ENCODE peak calls at places on chromosome 9, in seven cellular contexts. One of them, this sample, is unnamed.

GRCh38 chr9:134025606-134026541 is 593 bp downstream of the BRD3OS start:
- DNase-seq in thyroid gland: peak; percentile 51
- DNase-seq in tibial nerve: no peak
- DNase-seq in transverse colon: peak; percentile 45
- DNase-seq in adrenal gland: peak; percentile 67
- DNase-seq in AG10803: peak; percentile 40
- DNase-seq in IMR-90: peak; percentile 41
- DNase-seq in this sample: peak; percentile 48

GRCh38 chr9:115810166-115810565 is 343.4 kb upstream of the PAPPA start:
- DNase-seq in thyroid gland: no peak
- DNase-seq in tibial nerve: no peak
- DNase-seq in transverse colon: no peak
- DNase-seq in adrenal gland: no peak
- DNase-seq in AG10803: no peak
- DNase-seq in IMR-90: no peak
- DNase-seq in this sample: peak; percentile 16

GRCh38 chr9:84140535-84141101 is 160.0 kb downstream of the RMI1 start:
- DNase-seq in thyroid gland: peak; percentile 48
- DNase-seq in tibial nerve: no peak
- DNase-seq in transverse colon: peak; percentile 74
- DNase-seq in adrenal gland: no peak
- DNase-seq in AG10803: no peak
- DNase-seq in IMR-90: peak; percentile 18
- DNase-seq in this sample: no peak

GRCh38 chr9:16092627-16093091 is 539.8 kb downstream of the CCDC171 start:
- DNase-seq in thyroid gland: no peak
- DNase-seq in tibial nerve: peak; percentile 30
- DNase-seq in transverse colon: no peak
- DNase-seq in adrenal gland: no peak
- DNase-seq in AG10803: no peak
- DNase-seq in IMR-90: no peak
- DNase-seq in this sample: peak; percentile 38

GRCh38 chr9:15873573-15874177 is 320.8 kb downstream of the CCDC171 start:
- DNase-seq in thyroid gland: no peak
- DNase-seq in tibial nerve: no peak
- DNase-seq in transverse colon: no peak
- DNase-seq in adrenal gland: no peak
- DNase-seq in AG10803: peak; percentile 66
- DNase-seq in IMR-90: peak; percentile 74
- DNase-seq in this sample: peak; percentile 86

GRCh38 chr9:12272471-12273072 is 420.6 kb upstream of the TYRP1 start:
- DNase-seq in thyroid gland: no peak
- DNase-seq in tibial nerve: no peak
- DNase-seq in transverse colon: no peak
- DNase-seq in adrenal gland: no peak
- DNase-seq in AG10803: no peak
- DNase-seq in IMR-90: no peak
- DNase-seq in this sample: no peak

GRCh38 chr9:36873247-36873875 is 160.7 kb downstream of the PAX5 start:
- DNase-seq in thyroid gland: peak; percentile 58
- DNase-seq in tibial nerve: peak; percentile 20
- DNase-seq in transverse colon: peak; percentile 81
- DNase-seq in adrenal gland: peak; percentile 80
- DNase-seq in AG10803: peak; percentile 47
- DNase-seq in IMR-90: peak; percentile 49
- DNase-seq in this sample: peak; percentile 68

GRCh38 chr9:108654566-108654965 is 201.2 kb downstream of the ACTL7B start:
- DNase-seq in thyroid gland: no peak
- DNase-seq in tibial nerve: no peak
- DNase-seq in transverse colon: no peak
- DNase-seq in adrenal gland: no peak
- DNase-seq in AG10803: peak; percentile 42
- DNase-seq in IMR-90: no peak
- DNase-seq in this sample: peak; percentile 18

GRCh38 chr9:84779892-84780291 is 110.4 kb downstream of the NTRK2 start:
- DNase-seq in thyroid gland: no peak
- DNase-seq in tibial nerve: no peak
- DNase-seq in transverse colon: no peak
- DNase-seq in adrenal gland: no peak
- DNase-seq in AG10803: peak; percentile 19
- DNase-seq in IMR-90: no peak
- DNase-seq in this sample: no peak

DNA sequence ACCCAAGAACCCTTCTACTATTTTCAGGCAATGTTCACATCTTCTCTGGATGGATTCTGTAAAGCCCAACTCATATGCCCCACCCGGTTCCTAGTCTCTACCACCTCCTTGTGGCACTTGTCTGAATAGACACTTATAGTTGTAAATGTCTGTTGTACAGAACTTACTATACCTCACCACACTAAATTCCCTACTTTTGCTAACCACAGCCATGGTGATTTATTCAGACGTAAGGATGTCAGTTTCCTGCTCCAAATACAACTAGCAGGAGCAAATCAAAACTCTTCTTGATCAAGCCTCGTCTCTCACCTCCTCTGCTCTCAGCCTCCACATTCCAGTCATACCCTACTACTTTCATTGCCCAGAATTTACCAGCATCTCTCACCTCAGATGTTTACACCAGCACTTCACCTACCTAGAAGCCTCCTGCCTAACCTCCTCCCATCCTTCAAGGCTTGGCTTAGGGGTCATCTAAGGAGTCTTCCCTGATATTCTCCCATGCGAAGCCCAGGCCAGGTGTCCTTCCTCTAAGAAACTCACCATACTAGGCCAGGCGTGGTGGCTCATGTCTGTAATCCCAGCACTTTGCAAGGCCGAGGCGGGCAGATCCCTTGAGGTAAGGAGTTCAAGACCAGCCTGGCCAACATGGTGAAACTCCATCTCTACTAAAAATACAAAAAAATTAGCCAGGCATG is 75.5 kb downstream of the MAPKAP1 start:
- DNase-seq in thyroid gland: no peak
- DNase-seq in tibial nerve: no peak
- DNase-seq in transverse colon: peak; percentile 20
- DNase-seq in adrenal gland: peak; percentile 72
- DNase-seq in AG10803: peak; percentile 64
- DNase-seq in IMR-90: peak; percentile 57
- DNase-seq in this sample: peak; percentile 80
- TF ChIP-seq CTCF in thyroid gland: peak; percentile 47
- TF ChIP-seq CTCF in tibial nerve: peak; percentile 14
- TF ChIP-seq CTCF in transverse colon: peak; percentile 73
- TF ChIP-seq CTCF in adrenal gland: peak; percentile 76
- TF ChIP-seq CTCF in AG10803: peak; percentile 79
- TF ChIP-seq CTCF in IMR-90: peak; percentile 64
- TF ChIP-seq CTCF in this sample: peak; percentile 69

DNA sequence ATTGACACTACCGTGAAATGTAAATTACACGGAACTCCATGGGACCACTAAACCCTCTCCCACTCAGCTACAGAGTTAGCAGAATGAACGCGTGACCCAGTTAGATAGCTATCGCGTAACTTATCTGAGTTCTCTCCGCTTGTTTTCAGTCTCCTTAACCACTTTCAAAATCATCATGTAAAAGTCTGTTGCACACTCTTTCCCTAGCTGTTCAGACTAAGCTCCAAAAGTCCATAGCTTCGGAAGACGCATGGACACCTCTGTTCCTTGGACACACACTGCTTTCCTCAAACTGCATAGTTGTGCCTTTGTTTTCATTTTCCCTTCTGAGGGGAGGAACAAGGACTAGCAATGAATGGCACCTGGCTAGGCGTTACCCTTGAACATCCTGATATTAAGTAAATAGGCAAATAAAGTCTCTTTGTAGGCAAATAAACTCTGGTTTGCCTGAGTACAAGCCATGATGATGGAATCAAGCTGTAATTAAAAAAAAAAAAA is 83.3 kb downstream of the DAPK1 start:
- DNase-seq in thyroid gland: no peak
- DNase-seq in tibial nerve: no peak
- DNase-seq in transverse colon: no peak
- DNase-seq in adrenal gland: no peak
- DNase-seq in AG10803: no peak
- DNase-seq in IMR-90: no peak
- DNase-seq in this sample: no peak
- H3K4me3 ChIP-seq in thyroid gland: no peak overlapping the region
- H3K4me3 ChIP-seq in tibial nerve: no peak overlapping the region
- H3K4me3 ChIP-seq in transverse colon: no peak overlapping the region
- H3K4me3 ChIP-seq in adrenal gland: no peak overlapping the region
- H3K4me3 ChIP-seq in AG10803: no peak overlapping the region
- H3K4me3 ChIP-seq in IMR-90: no peak overlapping the region
- H3K4me3 ChIP-seq in this sample: no peak overlapping the region

GRCh38 chr9:29659014-29659413 is 2085.7 kb upstream of the C9orf72 start:
- DNase-seq in thyroid gland: no peak
- DNase-seq in tibial nerve: no peak
- DNase-seq in transverse colon: no peak
- DNase-seq in adrenal gland: no peak
- DNase-seq in AG10803: no peak
- DNase-seq in IMR-90: no peak
- DNase-seq in this sample: no peak
- TF ChIP-seq CTCF in thyroid gland: no peak
- TF ChIP-seq CTCF in tibial nerve: no peak
- TF ChIP-seq CTCF in transverse colon: no peak
- TF ChIP-seq CTCF in adrenal gland: no peak
- TF ChIP-seq CTCF in AG10803: no peak
- TF ChIP-seq CTCF in IMR-90: no peak
- TF ChIP-seq CTCF in this sample: no peak

GRCh38 chr9:5274770-5275169 is 29.7 kb downstream of the RLN2 start:
- DNase-seq in thyroid gland: no peak
- DNase-seq in tibial nerve: no peak
- DNase-seq in transverse colon: no peak
- DNase-seq in adrenal gland: no peak
- DNase-seq in AG10803: no peak
- DNase-seq in IMR-90: no peak
- DNase-seq in this sample: no peak

GRCh38 chr9:5265939-5266338 is 34.7 kb downstream of the INSL4 start:
- DNase-seq in thyroid gland: no peak
- DNase-seq in tibial nerve: no peak
- DNase-seq in transverse colon: no peak
- DNase-seq in adrenal gland: no peak
- DNase-seq in AG10803: no peak
- DNase-seq in IMR-90: no peak
- DNase-seq in this sample: no peak

GRCh38 chr9:5263568-5264218 is 32.5 kb downstream of the INSL4 start:
- DNase-seq in thyroid gland: no peak
- DNase-seq in tibial nerve: no peak
- DNase-seq in transverse colon: no peak
- DNase-seq in adrenal gland: no peak
- DNase-seq in AG10803: peak; percentile 1
- DNase-seq in IMR-90: no peak
- DNase-seq in this sample: peak; percentile 32

GRCh38 chr9:5264219-5264595 is 33.0 kb downstream of the INSL4 start:
- DNase-seq in thyroid gland: no peak
- DNase-seq in tibial nerve: no peak
- DNase-seq in transverse colon: no peak
- DNase-seq in adrenal gland: no peak
- DNase-seq in AG10803: no peak
- DNase-seq in IMR-90: no peak
- DNase-seq in this sample: no peak

GRCh38 chr9:5269249-5269715 is 35.2 kb downstream of the RLN2 start:
- DNase-seq in thyroid gland: no peak
- DNase-seq in tibial nerve: no peak
- DNase-seq in transverse colon: no peak
- DNase-seq in adrenal gland: no peak
- DNase-seq in AG10803: peak; percentile 63
- DNase-seq in IMR-90: peak; percentile 54
- DNase-seq in this sample: peak; percentile 85
- H3K4me3 ChIP-seq in thyroid gland: no peak overlapping the region
- H3K4me3 ChIP-seq in tibial nerve: no peak overlapping the region
- H3K4me3 ChIP-seq in transverse colon: no peak overlapping the region
- H3K4me3 ChIP-seq in adrenal gland: no peak overlapping the region
- H3K4me3 ChIP-seq in AG10803: no peak overlapping the region
- H3K4me3 ChIP-seq in IMR-90: no peak overlapping the region
- H3K4me3 ChIP-seq in this sample: no peak overlapping the region

GRCh38 chr9:121694582-121694981 is 43.1 kb downstream of the DAB2IP start:
- DNase-seq in thyroid gland: no peak
- DNase-seq in tibial nerve: no peak
- DNase-seq in transverse colon: no peak
- DNase-seq in adrenal gland: no peak
- DNase-seq in AG10803: no peak
- DNase-seq in IMR-90: no peak
- DNase-seq in this sample: no peak

GRCh38 chr9:121696935-121697334 is 45.5 kb downstream of the DAB2IP start:
- DNase-seq in thyroid gland: no peak
- DNase-seq in tibial nerve: no peak
- DNase-seq in transverse colon: no peak
- DNase-seq in adrenal gland: no peak
- DNase-seq in AG10803: no peak
- DNase-seq in IMR-90: no peak
- DNase-seq in this sample: no peak

GRCh38 chr9:121692606-121693505 is 41.4 kb downstream of the DAB2IP start:
- DNase-seq in thyroid gland: no peak
- DNase-seq in tibial nerve: no peak
- DNase-seq in transverse colon: no peak
- DNase-seq in adrenal gland: peak; percentile 86
- DNase-seq in AG10803: peak; percentile 60
- DNase-seq in IMR-90: peak; percentile 52
- DNase-seq in this sample: peak; percentile 32

GRCh38 chr9:121691890-121692289 is 40.5 kb downstream of the DAB2IP start:
- DNase-seq in thyroid gland: no peak
- DNase-seq in tibial nerve: no peak
- DNase-seq in transverse colon: no peak
- DNase-seq in adrenal gland: no peak
- DNase-seq in AG10803: peak; percentile 16
- DNase-seq in IMR-90: no peak
- DNase-seq in this sample: no peak

GRCh38 chr9:121694001-121694400 is 42.6 kb downstream of the DAB2IP start:
- DNase-seq in thyroid gland: no peak
- DNase-seq in tibial nerve: no peak
- DNase-seq in transverse colon: no peak
- DNase-seq in adrenal gland: no peak
- DNase-seq in AG10803: no peak
- DNase-seq in IMR-90: no peak
- DNase-seq in this sample: no peak
- TF ChIP-seq CTCF in thyroid gland: no peak
- TF ChIP-seq CTCF in tibial nerve: no peak
- TF ChIP-seq CTCF in transverse colon: no peak
- TF ChIP-seq CTCF in adrenal gland: no peak
- TF ChIP-seq CTCF in AG10803: no peak
- TF ChIP-seq CTCF in IMR-90: no peak
- TF ChIP-seq CTCF in this sample: no peak

GRCh38 chr9:14180077-14180941 is 133.6 kb downstream of the NFIB start:
- DNase-seq in thyroid gland: peak; percentile 53
- DNase-seq in tibial nerve: no peak
- DNase-seq in transverse colon: peak; percentile 35
- DNase-seq in adrenal gland: peak; percentile 64
- DNase-seq in AG10803: no peak
- DNase-seq in IMR-90: no peak
- DNase-seq in this sample: no peak
- H3K4me3 ChIP-seq in thyroid gland: no peak overlapping the region
- H3K4me3 ChIP-seq in tibial nerve: no peak overlapping the region
- H3K4me3 ChIP-seq in transverse colon: peak overlapping the region; percentile 3
- H3K4me3 ChIP-seq in adrenal gland: no peak overlapping the region
- H3K4me3 ChIP-seq in AG10803: no peak overlapping the region
- H3K4me3 ChIP-seq in IMR-90: no peak overlapping the region
- H3K4me3 ChIP-seq in this sample: no peak overlapping the region

This sample was measured in cardiac fibroblast.